ENCODE peak calls at places on chromosomes 6 and 20, in six cellular contexts. W is pancreas; V is small intestine; C is NCI-H1436 treated with DMSO at 0.1 percent for 48 hours; J is activated CD4-positive, CD25-positive, alpha-beta regulatory T cell; D is cardiac muscle cell. Q is an unnamed sample.

GRCh38 chr6:127630800-127631199 is 53.8 kb downstream of the C6orf58 start:
- DNase-seq in C (no peak), J (no peak), D (no peak), V (no peak), W (no peak), Q (no peak)

GRCh38 chr6:106860940-106861339 is 113.6 kb downstream of the CD24 start:
- DNase-seq in J (no peak), W (no peak), C (no peak), V (no peak), D (no peak), Q (no peak)

GRCh38 chr6:34517966-34518365 is 38.2 kb downstream of the SPDEF start:
- DNase-seq in J (no peak), C (no peak), D (no peak), W (peak; percentile 44), V (no peak), Q (no peak)

GRCh38 chr6:14450133-14451040 is 332.8 kb downstream of the CD83 start:
- DNase-seq in W (no peak), J (no peak), V (no peak), D (no peak), C (peak; percentile 41), Q (no peak)

GRCh38 chr20:17652411-17652810 is 29.6 kb downstream of the RRBP1 start:
- DNase-seq in J (no peak), C (no peak), D (no peak), V (no peak), W (peak; percentile 58), Q (no peak)

GRCh38 chr20:50111120-50111828 is 1.7 kb downstream of the UBE2V1 start:
- DNase-seq in J (peak; percentile 37), D (no peak), W (no peak), C (no peak), V (peak; percentile 29), Q (no peak)

GRCh38 chr20:50510706-50511401 is 671 bp downstream of the PTPN1 start:
- DNase-seq in V (peak; percentile 33), J (no peak), W (peak; percentile 58), D (peak; percentile 26), C (no peak), Q (no peak)

GRCh38 chr6:157648561-157648960 is 174.5 kb upstream of the SNX9 start:
- DNase-seq in W (no peak), D (no peak), C (no peak), J (no peak), V (no peak), Q (no peak)

GRCh38 chr6:41560440-41561192 is 14.4 kb downstream of the FOXP4 start:
- DNase-seq in D (peak; percentile 44), V (peak; percentile 48), J (peak; percentile 63), W (peak; percentile 83), C (no peak), Q (peak; percentile 65)

GRCh38 chr20:38838326-38838725 is 32.8 kb downstream of the PPP1R16B start:
- DNase-seq in C (no peak), J (no peak), D (no peak), W (no peak), V (no peak), Q (no peak)

GRCh38 chr20:32440069-32440757 is 82.1 kb downstream of the ASXL1 start:
- DNase-seq in D (no peak), C (no peak), V (no peak), W (no peak), J (no peak), Q (peak; percentile 33)

GRCh38 chr6:36641543-36641942 is 37.0 kb upstream of the CDKN1A start:
- DNase-seq in D (no peak), W (no peak), V (peak; percentile 88), J (no peak), C (no peak), Q (no peak)

GRCh38 chr6:76435174-76435573 is 362.7 kb upstream of the IMPG1 start:
- DNase-seq in C (no peak), V (no peak), D (no peak), J (no peak), W (no peak), Q (no peak)

GRCh38 chr6:51490101-51490500 is 597.3 kb downstream of the PKHD1 start:
- DNase-seq in C (no peak), J (no peak), D (no peak), V (no peak), W (no peak), Q (no peak)

GRCh38 chr20:44702776-44703175 is 12.4 kb upstream of the CCN5 start:
- DNase-seq in W (no peak), J (no peak), D (no peak), C (no peak), V (no peak), Q (no peak)

GRCh38 chr6:10535198-10535597 is 14.0 kb downstream of the GCNT2 start:
- DNase-seq in D (no peak), W (no peak), V (no peak), C (no peak), J (no peak), Q (no peak)

GRCh38 chr6:36327226-36328009 is 9.3 kb downstream of the BNIP5 start:
- DNase-seq in V (no peak), J (no peak), D (no peak), C (no peak), W (no peak), Q (no peak)

GRCh38 chr6:24387818-24388217 is 14.9 kb upstream of the MRS2 start:
- DNase-seq in D (no peak), J (no peak), V (no peak), W (no peak), C (no peak), Q (no peak)

GRCh38 chr20:40535816-40536215 is 153.2 kb downstream of the MAFB start:
- DNase-seq in C (no peak), J (no peak), V (no peak), W (no peak), D (no peak), Q (no peak)

GRCh38 chr6:119119989-119120388 is 41.5 kb upstream of the FAM184A start:
- DNase-seq in C (no peak), W (no peak), D (no peak), V (no peak), J (no peak), Q (no peak)

GRCh38 chr6:47854996-47855395 is 73.2 kb downstream of the OPN5 start:
- DNase-seq in V (no peak), D (peak; percentile 18), W (no peak), J (no peak), C (no peak), Q (no peak)

GRCh38 chr6:135267085-135267484 is 86.0 kb downstream of the MYB start:
- DNase-seq in V (peak; percentile 89), C (peak; percentile 50), J (no peak), D (no peak), W (no peak), Q (no peak)

GRCh38 chr20:63577317-63577894 is 3.4 kb upstream of the HELZ2 start:
- DNase-seq in C (no peak), J (no peak), W (peak; percentile 87), D (no peak), V (peak; percentile 74), Q (no peak)

GRCh38 chr6:3987072-3987471 is 91.9 kb downstream of the FAM217A start:
- DNase-seq in D (peak; percentile 65), W (no peak), C (no peak), V (peak; percentile 69), J (no peak), Q (no peak)

GRCh38 chr20:48294942-48295341 is 509.7 kb upstream of the SULF2 start:
- DNase-seq in V (no peak), D (peak; percentile 40), C (no peak), W (no peak), J (no peak), Q (no peak)

GRCh38 chr20:53077373-53078205 is 105.4 kb downstream of the TSHZ2 start:
- DNase-seq in D (no peak), W (no peak), V (peak; percentile 93), J (no peak), C (no peak), Q (no peak)

GRCh38 chr20:39861381-39861780 is 827.7 kb downstream of the MAFB start:
- DNase-seq in J (no peak), D (no peak), W (no peak), C (peak; percentile 56), V (peak; percentile 13), Q (no peak)

GRCh38 chr6:161847628-161848027 is 573.8 kb upstream of the AGPAT4 start:
- DNase-seq in J (no peak), C (no peak), W (no peak), V (no peak), D (no peak), Q (no peak)

Q was measured in mesothelial cell of epicardium.